ENCODE peak calls at places on chromosome 17, in ten cellular contexts. Z, R, O, A, D, I, C, J, Q and L are unnamed samples.

GRCh38 chr17:36825956-36826350 is 111.3 kb upstream of the LHX1 start:
- DNase-seq in Z (no peak), R (no peak), O (no peak), A (no peak), D (no peak), I (no peak), C (no peak), J (no peak), Q (no peak), L (no peak)

GRCh38 chr17:28426081-28426519 is 20.1 kb upstream of the SLC46A1 start:
- DNase-seq in Z (no peak), R (no peak), O (peak), A (no peak), D (no peak), I (no peak), C (no peak), J (no peak), Q (no peak), L (no peak)

GRCh38 chr17:44038604-44039007 is 23.8 kb upstream of the TMEM101 start:
- DNase-seq in Z (no peak), R (no peak), O (no peak), A (no peak), D (no peak), I (no peak), C (no peak), J (no peak), Q (no peak), L (no peak)

GRCh38 chr17:43938838-43939182 is 3.5 kb downstream of the PPY start:
- DNase-seq in Z (no peak), R (no peak), O (no peak), A (no peak), D (no peak), I (no peak), C (no peak), J (no peak), Q (no peak), L (no peak)

GRCh38 chr17:70582777-70583176 is 413.4 kb downstream of the KCNJ2 start:
- DNase-seq in Z (no peak), R (no peak), O (no peak), A (no peak), D (no peak), I (no peak), C (no peak), J (no peak), Q (no peak), L (no peak)

GRCh38 chr17:40309031-40309937 is at the start of gene RARA:
- DNase-seq in Z (peak), R (no peak), O (peak), A (peak), D (no peak), I (peak), C (no peak), J (no peak), Q (peak), L (peak)

GRCh38 chr17:43627657-43628650 is 33.8 kb downstream of the MEOX1 start:
- DNase-seq in Z (no peak), R (no peak), O (no peak), A (peak), D (no peak), I (no peak), C (peak), J (no peak), Q (no peak), L (no peak)

GRCh38 chr17:43953746-43954145 is at the start of gene PYY:
- DNase-seq in Z (no peak), R (no peak), O (peak), A (no peak), D (no peak), I (no peak), C (no peak), J (no peak), Q (no peak), L (no peak)

GRCh38 chr17:63196772-63197335 is 230.8 kb downstream of the TANC2 start:
- DNase-seq in Z (no peak), R (no peak), O (no peak), A (no peak), D (no peak), I (no peak), C (no peak), J (no peak), Q (no peak), L (no peak)

GRCh38 chr17:12622726-12623125 is 43.0 kb upstream of the MYOCD start:
- DNase-seq in Z (no peak), R (no peak), O (no peak), A (no peak), D (no peak), I (no peak), C (peak), J (no peak), Q (no peak), L (no peak)

GRCh38 chr17:28896884-28897768 is at the start of gene FLOT2:
- DNase-seq in Z (peak), R (peak), O (peak), A (peak), D (no peak), I (peak), C (peak), J (peak), Q (peak), L (no peak)

GRCh38 chr17:65022751-65023421 is 33.7 kb downstream of the GNA13 start:
- DNase-seq in Z (no peak), R (no peak), O (no peak), A (no peak), D (no peak), I (no peak), C (peak), J (no peak), Q (no peak), L (no peak)

DNA sequence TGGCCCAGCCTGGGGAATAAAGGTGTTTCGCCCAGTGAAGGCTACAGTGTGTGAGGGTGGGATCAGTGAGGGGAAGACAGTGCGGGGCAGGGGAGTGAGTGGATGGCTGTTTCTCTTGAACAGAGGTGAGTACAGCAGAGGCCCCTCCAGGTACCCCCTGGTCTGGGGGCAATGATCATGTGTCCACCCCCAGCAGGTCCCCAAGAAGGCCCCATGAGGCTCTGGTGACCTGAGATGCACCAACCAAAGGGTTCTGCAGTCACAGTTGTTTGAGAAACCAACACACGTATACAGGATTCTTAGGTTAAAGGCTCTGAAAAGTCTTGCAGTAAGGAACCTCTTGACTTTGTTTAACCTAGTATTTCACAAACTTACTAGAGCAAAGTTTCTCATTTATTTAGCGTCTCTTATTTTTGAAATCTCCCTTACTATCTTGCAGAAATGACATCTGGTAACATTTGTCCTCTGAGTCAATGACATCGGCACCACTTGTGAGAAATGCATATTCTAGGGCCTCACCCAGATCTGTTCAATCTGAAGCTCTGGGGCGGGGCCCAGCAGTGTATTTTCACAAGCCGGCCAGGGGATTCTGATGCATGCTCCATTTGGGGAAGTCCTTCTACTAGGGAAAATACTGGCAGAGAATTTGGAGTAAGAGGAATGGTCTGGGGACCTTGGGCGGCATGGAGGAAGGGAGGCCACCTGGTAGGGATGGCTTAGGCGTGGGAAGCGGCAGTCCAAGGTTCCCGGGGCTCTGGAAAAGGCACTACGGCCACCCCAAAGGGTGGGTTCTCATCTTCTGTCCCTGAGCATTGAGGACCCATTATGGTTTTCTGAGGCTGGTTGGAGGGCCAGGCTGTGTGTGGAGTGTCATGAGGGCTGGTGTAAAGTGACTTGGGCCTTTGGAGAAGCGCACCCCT is 217.3 kb downstream of the NTN1 start:
- DNase-seq in Z (peak), R (no peak), O (no peak), A (no peak), D (no peak), I (no peak), C (no peak), J (no peak), Q (no peak), L (no peak)
- H3K27ac ChIP-seq in Z (peak), R (no peak), O (no peak), A (peak), D (no peak), I (peak), C (no peak), J (peak), Q (no peak), L (no peak)

DNA sequence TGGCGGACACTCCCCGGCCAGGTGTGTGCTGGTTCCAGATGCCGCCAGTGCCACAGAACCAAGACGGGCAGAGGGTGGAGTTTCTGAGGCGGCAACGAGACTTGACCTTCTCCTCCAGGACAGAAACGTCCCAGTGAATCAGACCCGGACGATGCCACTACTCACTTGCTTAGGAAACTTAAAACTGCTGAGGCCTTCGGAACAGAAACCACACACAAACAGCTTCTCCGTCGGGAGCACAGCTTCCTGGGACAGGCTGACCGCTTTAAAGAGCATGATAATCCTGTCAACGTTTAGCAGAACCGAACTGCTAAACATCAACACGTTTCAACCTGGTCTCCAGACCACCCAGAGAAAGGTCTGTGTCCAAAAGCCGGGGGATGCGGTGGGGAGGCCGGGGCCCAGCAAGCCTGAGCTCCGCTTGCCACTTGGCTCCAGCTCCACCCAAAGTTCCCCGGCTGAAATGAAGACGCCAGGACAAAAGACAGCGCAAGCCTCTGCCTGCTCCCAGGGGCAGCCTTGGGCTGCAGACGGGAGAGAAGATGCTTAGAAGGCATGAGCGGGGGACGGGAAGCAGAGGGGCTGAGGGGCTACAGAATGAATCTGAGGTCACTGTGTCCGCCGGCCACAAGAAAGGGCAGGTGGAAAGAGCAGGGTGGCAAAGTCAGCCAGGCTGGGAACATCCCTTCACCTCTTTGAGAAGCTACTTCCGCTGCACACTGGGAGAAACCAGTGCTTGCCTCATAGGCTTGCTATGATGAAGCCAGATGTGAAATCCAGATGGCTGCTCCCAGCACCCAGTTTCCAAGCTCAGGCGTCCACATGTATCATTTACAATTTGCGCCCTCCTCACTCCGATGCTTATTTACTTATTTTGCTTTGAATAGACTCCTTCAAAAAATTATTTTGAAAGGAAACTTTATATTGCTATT is 68.9 kb downstream of the MRM3 start:
- DNase-seq in Z (no peak), R (no peak), O (no peak), A (peak), D (no peak), I (no peak), C (peak), J (no peak), Q (no peak), L (no peak)
- H3K27ac ChIP-seq in Z (peak), R (no peak), O (no peak), A (peak), D (peak), I (peak), C (no peak), J (no peak), Q (peak), L (no peak)

GRCh38 chr17:58339775-58340622 is 11.4 kb upstream of the TSPOAP1 start:
- DNase-seq in Z (no peak), R (peak), O (no peak), A (no peak), D (no peak), I (no peak), C (no peak), J (peak), Q (peak), L (no peak)
- H3K27ac ChIP-seq in Z (peak), R (peak), O (no peak), A (peak), D (peak), I (peak), C (peak), J (no peak), Q (peak), L (peak)

GRCh38 chr17:77445030-77445907 is 304.5 kb downstream of the SEC14L1 start:
- DNase-seq in Z (peak), R (peak), O (no peak), A (no peak), D (no peak), I (peak), C (peak), J (no peak), Q (no peak), L (no peak)
- H3K27ac ChIP-seq in Z (peak), R (peak), O (no peak), A (peak), D (peak), I (peak), C (peak), J (no peak), Q (peak), L (no peak)

GRCh38 chr17:4596636-4597380 is 12.5 kb downstream of the SMTNL2 start:
- DNase-seq in Z (no peak), R (no peak), O (no peak), A (no peak), D (no peak), I (no peak), C (no peak), J (no peak), Q (no peak), L (no peak)

GRCh38 chr17:4600563-4600962 is 16.2 kb downstream of the SMTNL2 start:
- DNase-seq in Z (no peak), R (no peak), O (peak), A (peak), D (no peak), I (no peak), C (no peak), J (no peak), Q (no peak), L (no peak)

GRCh38 chr17:4599505-4600281 is 15.4 kb downstream of the SMTNL2 start:
- DNase-seq in Z (peak), R (no peak), O (peak), A (peak), D (no peak), I (peak), C (peak), J (peak), Q (no peak), L (no peak)

GRCh38 chr17:4598776-4599504 is 14.6 kb downstream of the SMTNL2 start:
- DNase-seq in Z (peak), R (no peak), O (no peak), A (peak), D (no peak), I (peak), C (peak), J (peak), Q (no peak), L (no peak)

GRCh38 chr17:4597975-4598374 is 13.6 kb downstream of the SMTNL2 start:
- DNase-seq in Z (no peak), R (no peak), O (no peak), A (peak), D (no peak), I (no peak), C (no peak), J (peak), Q (no peak), L (no peak)
- H3K27ac ChIP-seq in Z (no peak), R (no peak), O (no peak), A (peak), D (no peak), I (no peak), C (peak), J (no peak), Q (peak), L (no peak)

DNA sequence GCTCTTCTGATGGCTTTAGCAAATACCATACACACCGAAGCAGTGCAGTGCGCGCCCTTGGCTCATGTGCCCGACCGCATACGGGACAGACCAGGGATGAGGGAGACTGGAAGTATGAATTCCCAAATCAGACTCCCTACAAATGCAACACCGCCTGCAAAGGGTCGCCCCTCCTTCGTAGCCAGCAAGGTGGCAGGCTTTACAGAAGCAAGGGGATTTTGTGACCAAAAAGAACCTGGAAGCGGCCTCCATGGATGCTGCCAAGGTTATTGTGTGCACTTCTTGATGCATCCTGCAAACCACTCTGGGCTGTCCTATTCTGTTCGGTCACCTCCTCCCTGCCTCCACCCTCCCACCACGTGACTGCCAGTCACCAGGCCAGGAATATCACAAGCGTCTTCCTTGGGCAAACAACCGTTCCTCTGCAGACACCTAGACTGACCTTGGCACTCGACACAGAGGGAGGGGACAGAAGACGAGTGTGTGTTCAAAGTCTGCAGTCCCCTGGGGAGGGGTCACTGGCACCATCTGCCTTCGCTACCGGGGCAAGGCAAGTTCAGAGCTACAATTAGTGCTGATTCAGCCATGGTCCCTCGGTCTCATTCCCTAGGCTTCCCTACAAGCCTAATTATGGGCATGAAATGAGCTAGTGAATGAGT is 460.3 kb downstream of the SLC39A11 start:
- DNase-seq in Z (no peak), R (no peak), O (no peak), A (no peak), D (no peak), I (peak), C (no peak), J (no peak), Q (no peak), L (no peak)
- H3K27ac ChIP-seq in Z (peak), R (no peak), O (no peak), A (no peak), D (no peak), I (peak), C (no peak), J (no peak), Q (no peak), L (no peak)

GRCh38 chr17:18059283-18059682 is 20.1 kb downstream of the GID4 start:
- DNase-seq in Z (no peak), R (no peak), O (no peak), A (no peak), D (no peak), I (no peak), C (no peak), J (no peak), Q (no peak), L (no peak)
- H3K27ac ChIP-seq in Z (no peak), R (no peak), O (no peak), A (no peak), D (no peak), I (no peak), C (no peak), J (no peak), Q (no peak), L (no peak)

DNA sequence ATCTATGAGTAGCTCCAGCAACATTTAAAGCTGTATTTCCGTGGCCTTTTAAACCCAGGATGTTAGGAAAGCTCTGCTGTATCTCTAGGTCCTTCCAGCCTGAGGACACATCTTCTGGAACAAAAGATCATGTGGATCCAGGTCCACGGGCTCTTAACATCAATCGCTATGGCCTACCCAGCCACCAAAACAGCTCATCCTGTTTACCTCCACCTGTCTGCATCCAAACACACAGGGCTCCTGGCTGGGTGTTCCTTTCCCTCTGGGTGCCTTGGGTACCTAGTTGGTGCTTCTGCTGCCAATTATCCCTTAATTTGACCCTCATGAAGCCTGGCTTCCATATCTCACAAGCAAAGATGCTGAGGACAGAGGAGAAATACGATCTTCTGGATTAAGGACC is 7.0 kb downstream of the PMP22 start:
- DNase-seq in Z (no peak), R (no peak), O (no peak), A (no peak), D (no peak), I (no peak), C (no peak), J (no peak), Q (no peak), L (no peak)
- H3K27ac ChIP-seq in Z (peak), R (no peak), O (no peak), A (peak), D (no peak), I (no peak), C (no peak), J (no peak), Q (no peak), L (peak)